ENCODE peak calls at places on chromosomes 16 and 17, in eight cellular contexts. A is GM12865, H is Calu3, P is left lung, X is brain microvascular endothelial cell, L is B cell, F is endothelial cell, R is prostate gland. Y is an unnamed sample.

GRCh38 chr16:1772362-1772907 is at the start of gene EME2:
- DNase-seq in A (peak; percentile 54), H (peak; percentile 27), P (no peak), X (no peak), L (no peak), F (no peak), R (no peak), Y (no peak)

GRCh38 chr16:10121496-10121895 is 60.7 kb downstream of the GRIN2A start:
- DNase-seq in A (peak; percentile 29), H (peak; percentile 72), P (no peak), X (peak; percentile 81), L (no peak), F (no peak), R (no peak), Y (no peak)

GRCh38 chr17:3963214-3964201 is 729 bp downstream of the ATP2A3 start:
- DNase-seq in A (peak; percentile 82), H (no peak), P (peak; percentile 63), X (no peak), L (peak; percentile 88), F (peak; percentile 44), R (no peak), Y (peak; percentile 77)

GRCh38 chr16:84970447-84971127 is 40.7 kb downstream of the ZDHHC7 start:
- DNase-seq in A (peak; percentile 89), H (peak; percentile 88), P (peak; percentile 78), X (peak; percentile 63), L (peak; percentile 85), F (peak; percentile 83), R (peak; percentile 68), Y (peak; percentile 88)

GRCh38 chr16:75262104-75262799 is 10.8 kb upstream of the BCAR1 start:
- DNase-seq in A (no peak), H (no peak), P (no peak), X (no peak), L (no peak), F (no peak), R (no peak), Y (no peak)

GRCh38 chr17:62819511-62820221 is 11.6 kb upstream of the MARCHF10 start:
- DNase-seq in A (no peak), H (peak; percentile 49), P (peak; percentile 74), X (peak; percentile 99), L (no peak), F (peak; percentile 69), R (peak; percentile 85), Y (no peak)

GRCh38 chr17:16419074-16419928 is 3.9 kb downstream of the TRPV2 start:
- DNase-seq in A (peak; percentile 84), H (peak; percentile 52), P (no peak), X (peak; percentile 90), L (no peak), F (no peak), R (no peak), Y (peak; percentile 67)

GRCh38 chr16:78437352-78437968 is 338.0 kb downstream of the WWOX start:
- DNase-seq in A (peak; percentile 17), H (peak; percentile 72), P (no peak), X (no peak), L (peak; percentile 30), F (peak; percentile 53), R (no peak), Y (peak; percentile 46)

GRCh38 chr17:7019839-7020519 is 2.9 kb upstream of the BCL6B start:
- DNase-seq in A (no peak), H (peak; percentile 51), P (no peak), X (no peak), L (no peak), F (peak; percentile 74), R (no peak), Y (no peak)

GRCh38 chr16:57045694-57046381 is 46.5 kb upstream of the CPNE2 start:
- DNase-seq in A (peak; percentile 86), H (no peak), P (no peak), X (peak; percentile 66), L (peak; percentile 76), F (peak; percentile 68), R (peak; percentile 50), Y (peak; percentile 83)

GRCh38 chr17:40553694-40554534 is 11.4 kb downstream of the CCR7 start:
- DNase-seq in A (no peak), H (no peak), P (no peak), X (no peak), L (peak; percentile 54), F (no peak), R (no peak), Y (peak; percentile 62)

GRCh38 chr17:76816590-76817135 is 51.5 kb upstream of the MGAT5B start:
- DNase-seq in A (peak; percentile 64), H (peak; percentile 56), P (no peak), X (peak; percentile 38), L (peak; percentile 42), F (peak; percentile 59), R (peak; percentile 10), Y (peak; percentile 68)

GRCh38 chr16:83685615-83686165 is 122.1 kb upstream of the HSBP1 start:
- DNase-seq in A (no peak), H (no peak), P (no peak), X (no peak), L (no peak), F (no peak), R (no peak), Y (no peak)

GRCh38 chr17:7587420-7587786 is 2.5 kb downstream of the SOX15 start:
- DNase-seq in A (no peak), H (no peak), P (no peak), X (peak; percentile 95), L (no peak), F (no peak), R (no peak), Y (no peak)

DNA sequence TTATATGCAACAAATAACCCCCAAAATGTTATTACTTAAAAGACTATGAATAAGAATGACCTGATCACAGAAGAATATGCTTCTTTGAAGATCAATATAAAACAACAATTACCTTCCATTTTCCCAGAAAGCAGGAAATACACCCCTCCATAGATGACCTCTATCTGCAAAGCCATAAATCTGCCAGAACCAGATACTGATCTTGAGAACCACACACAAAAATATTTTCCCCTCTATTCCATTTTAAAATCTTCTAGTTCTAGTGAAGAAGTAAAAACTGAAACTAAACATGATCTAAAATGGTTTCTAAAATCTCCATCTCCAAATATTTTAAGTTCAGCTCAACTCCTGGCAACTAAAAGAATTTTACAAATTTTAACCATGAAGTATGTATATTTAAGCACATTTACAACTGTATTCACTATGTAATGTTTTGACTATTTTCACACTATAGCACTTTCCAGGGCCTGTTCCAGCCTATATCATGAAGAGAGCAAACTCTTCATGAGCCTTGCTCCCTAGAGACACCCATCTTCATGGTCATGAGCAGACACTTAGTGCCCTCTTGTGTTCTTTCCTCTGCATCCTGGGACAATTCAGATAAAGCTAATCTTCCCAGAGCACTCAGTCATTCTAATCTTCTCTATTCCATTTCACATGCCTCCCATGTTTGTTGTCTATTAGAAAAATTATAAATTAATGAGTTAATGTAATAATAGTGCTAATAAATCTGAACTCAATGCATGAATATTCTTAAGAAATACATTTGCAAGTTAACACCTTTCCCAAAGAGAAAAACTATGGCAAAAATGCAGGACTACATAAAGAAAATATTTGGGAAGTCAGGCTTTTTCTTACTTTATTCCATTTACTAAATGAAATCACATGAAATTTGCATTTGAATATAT is 87.0 kb downstream of the HELZ start:
- DNase-seq in A (peak; percentile 41), H (no peak), P (no peak), X (peak; percentile 41), L (no peak), F (no peak), R (no peak), Y (peak; percentile 19)
- TF ChIP-seq CTCF in A (no peak), H (no peak), P (no peak), X (peak; percentile 57), L (no peak), F (no peak), R (peak; percentile 18), Y (no peak)

DNA sequence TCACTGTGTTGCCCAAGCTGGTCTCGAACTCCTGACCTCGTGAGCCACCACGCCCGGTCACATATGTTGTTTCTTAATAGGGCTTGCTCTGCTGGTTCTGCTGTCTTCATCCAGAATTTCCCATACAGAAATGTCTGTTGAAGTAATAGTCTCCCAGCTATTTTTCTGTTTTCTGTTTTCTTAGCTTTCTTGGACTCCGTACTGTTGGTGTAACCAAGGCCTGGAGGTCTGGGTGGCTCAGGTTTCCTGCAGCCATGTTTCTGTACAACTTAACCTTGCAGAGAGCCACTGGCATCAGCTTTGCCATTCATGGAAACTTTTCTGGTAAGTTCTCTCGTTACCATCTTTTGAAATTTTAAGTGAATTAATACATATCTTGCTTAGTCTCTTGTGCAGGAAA is 2.8 kb downstream of the SF3B3 start:
- DNase-seq in A (no peak), H (no peak), P (no peak), X (no peak), L (no peak), F (no peak), R (no peak), Y (no peak)
- TF ChIP-seq CTCF in A (no peak), H (no peak), P (no peak), X (no peak), L (no peak), F (no peak), R (no peak), Y (no peak)

DNA sequence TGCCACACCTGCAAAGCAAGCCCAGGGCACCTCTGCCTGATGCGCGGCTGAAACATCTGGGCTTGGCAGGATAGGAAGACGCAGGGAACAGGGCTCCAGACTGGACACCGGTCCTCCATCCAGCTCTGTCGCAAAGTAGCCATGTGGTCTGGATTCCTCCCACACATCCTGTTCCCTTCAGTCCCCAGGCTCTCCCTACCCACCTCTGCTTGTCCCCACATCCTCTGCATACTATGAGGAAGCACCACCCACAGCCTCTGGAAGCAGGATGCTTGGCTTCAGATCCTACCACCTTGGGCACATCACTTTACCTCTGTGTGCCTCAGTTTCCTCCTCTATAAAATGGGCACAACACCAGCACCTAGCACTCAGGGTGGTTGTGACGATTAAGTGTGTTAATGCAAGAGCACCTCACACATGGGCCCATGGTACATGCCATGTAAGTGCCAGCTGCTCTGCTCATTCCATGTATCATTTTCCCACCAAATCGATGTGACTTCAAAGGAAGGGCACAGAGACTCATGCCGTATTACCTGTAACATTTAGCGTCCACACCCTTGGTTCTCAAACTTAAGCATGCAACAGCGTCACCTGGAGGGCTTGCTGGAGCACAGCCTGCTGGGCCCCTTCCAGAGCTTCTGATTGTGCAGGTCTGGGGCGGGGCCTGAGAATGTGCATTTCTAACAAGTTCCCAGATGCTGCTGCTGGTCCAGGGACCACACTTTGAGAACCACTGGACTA is 138.6 kb upstream of the SDK2 start:
- DNase-seq in A (peak; percentile 9), H (no peak), P (no peak), X (no peak), L (no peak), F (no peak), R (no peak), Y (no peak)
- TF ChIP-seq CTCF in A (peak; percentile 9), H (no peak), P (no peak), X (no peak), L (no peak), F (no peak), R (no peak), Y (no peak)

DNA sequence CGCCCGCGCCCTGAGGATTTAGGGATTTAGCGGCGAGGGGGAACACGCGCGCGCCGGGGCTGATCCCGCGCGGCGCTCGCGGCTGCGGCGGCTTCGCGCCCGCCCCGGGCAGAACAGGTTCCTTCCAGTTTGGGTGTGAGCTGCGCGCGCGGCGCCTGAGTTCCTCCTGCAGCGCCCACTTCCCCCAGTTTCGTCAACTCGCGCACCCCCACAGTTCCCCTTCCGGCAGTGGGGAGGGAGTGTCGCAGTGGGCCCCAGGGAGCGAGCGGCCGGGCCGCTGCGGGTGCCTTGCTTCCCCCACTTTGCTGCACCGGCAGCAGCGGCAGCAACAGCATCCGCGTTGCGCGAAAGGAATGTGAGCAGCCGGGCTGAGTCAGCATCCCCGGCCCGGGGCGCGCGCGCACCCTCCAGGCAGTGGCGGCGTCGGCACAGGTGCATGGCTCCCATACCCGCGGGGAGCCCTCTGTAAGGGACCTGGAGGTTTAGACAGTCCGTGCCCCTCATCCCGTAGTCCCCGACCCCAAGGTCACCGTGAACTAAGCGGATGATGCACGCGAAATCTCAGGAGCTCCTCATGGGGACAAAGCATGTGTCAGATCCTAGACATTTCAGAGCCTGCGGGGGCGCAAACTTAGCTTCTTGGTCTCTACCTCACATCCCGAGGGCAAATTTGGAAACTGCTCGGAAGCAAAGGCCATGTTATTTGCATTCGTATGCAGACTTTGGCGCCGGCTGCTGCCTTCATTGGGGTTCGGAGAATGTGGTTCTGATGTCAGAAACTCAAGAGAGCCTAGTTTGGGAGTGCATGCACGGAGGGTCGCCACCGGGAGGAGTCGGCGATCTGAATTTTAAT is 767 bp downstream of the ARSG start:
- DNase-seq in A (peak; percentile 98), H (peak; percentile 77), P (peak; percentile 93), X (peak; percentile 51), L (peak; percentile 96), F (peak; percentile 72), R (peak; percentile 39), Y (peak; percentile 91)
- TF ChIP-seq CTCF in A (peak; percentile 16), H (no peak), P (no peak), X (peak; percentile 28), L (no peak), F (no peak), R (no peak), Y (no peak)